ENCODE peak calls at places on chromosomes 3 and 15, in eight cellular contexts. L is RWPE1; X is SHP77; S is astrocyte of the spinal cord; A is IMR-90; C is LNCaP clone FGC; V is stimulated activated CD4-positive, alpha-beta T cell treated with anti-CD3 and anti-CD28 coated beads, Interleukin-15, amount 100 ng/mL, for 1 hour; F is G401. W is an unnamed sample.

GRCh38 chr3:25412269-25412668 is 15.8 kb upstream of the RARB start:
- DNase-seq in A (peak), C (peak), S (peak), X (no peak), L (no peak), V (no peak), F (no peak), W (no peak)

GRCh38 chr15:22786868-22787698 is 639 bp downstream of the NIPA1 start:
- DNase-seq in S (peak), A (no peak), V (no peak), C (no peak), X (peak), L (peak), F (peak), W (no peak)

GRCh38 chr3:156750191-156750873 is 75.8 kb upstream of the LEKR1 start:
- DNase-seq in A (peak), V (no peak), L (no peak), S (peak), X (no peak), C (no peak), F (no peak), W (no peak)

GRCh38 chr3:187507266-187507665 is 139.1 kb downstream of the RTP4 start:
- DNase-seq in F (no peak), A (no peak), C (peak), L (no peak), V (no peak), S (no peak), X (no peak), W (no peak)

GRCh38 chr15:56698268-56698667 is 35.0 kb downstream of the ZNF280D start:
- DNase-seq in X (no peak), V (no peak), L (no peak), A (no peak), C (no peak), S (no peak), F (no peak), W (no peak)

GRCh38 chr3:12758025-12758830 is 831 bp downstream of the TMEM40 start:
- DNase-seq in X (no peak), F (peak), V (no peak), A (peak), S (peak), L (peak), C (no peak), W (no peak)

GRCh38 chr15:80699981-80700380 is 4.9 kb downstream of the ABHD17C start:
- DNase-seq in V (no peak), S (peak), F (no peak), A (peak), X (no peak), C (no peak), L (no peak), W (no peak)

GRCh38 chr3:3189102-3189727 is 9.7 kb upstream of the CRBN start:
- DNase-seq in V (no peak), F (no peak), X (no peak), S (no peak), A (peak), C (peak), L (no peak), W (no peak)

GRCh38 chr3:99895106-99895705 is 77.5 kb downstream of the CMSS1 start:
- DNase-seq in C (no peak), X (no peak), S (no peak), A (peak), F (no peak), L (no peak), V (no peak), W (no peak)

GRCh38 chr15:67133738-67134576 is 68.6 kb downstream of the SMAD3 start:
- DNase-seq in V (peak), A (peak), F (no peak), L (no peak), X (no peak), C (no peak), S (peak), W (no peak)

GRCh38 chr15:86044981-86045380 is 34.7 kb upstream of the AGBL1 start:
- DNase-seq in V (no peak), L (no peak), S (no peak), X (no peak), A (no peak), C (no peak), F (no peak), W (no peak)

GRCh38 chr15:60006203-60006782 is 2.2 kb downstream of the FOXB1 start:
- DNase-seq in X (no peak), F (no peak), A (peak), V (peak), C (peak), L (peak), S (no peak), W (no peak)

GRCh38 chr3:20055020-20055775 is 15.0 kb downstream of the KAT2B start:
- DNase-seq in F (peak), S (no peak), A (no peak), C (no peak), L (no peak), X (no peak), V (no peak), W (no peak)

GRCh38 chr3:6222069-6222468 is 638.8 kb upstream of the GRM7 start:
- DNase-seq in S (no peak), C (no peak), F (no peak), X (no peak), V (no peak), A (no peak), L (no peak), W (no peak)

GRCh38 chr3:192892981-192893827 is 24.5 kb downstream of the MB21D2 start:
- DNase-seq in A (peak), L (peak), C (no peak), F (no peak), X (no peak), V (no peak), S (peak), W (peak)

GRCh38 chr3:170062769-170063168 is 25.0 kb downstream of the GPR160 start:
- DNase-seq in X (no peak), A (no peak), F (no peak), S (no peak), V (no peak), C (no peak), L (no peak), W (no peak)

GRCh38 chr3:38528457-38528856 is 32.3 kb downstream of the EXOG start:
- DNase-seq in V (no peak), X (no peak), A (no peak), S (no peak), F (no peak), C (no peak), L (no peak), W (no peak)

GRCh38 chr15:38670142-38671002 is 105.8 kb upstream of the RASGRP1 start:
- DNase-seq in F (no peak), X (no peak), V (peak), A (no peak), C (no peak), L (no peak), S (no peak), W (no peak)

GRCh38 chr3:2099779-2100191 is 1.1 kb downstream of the CNTN4 start:
- DNase-seq in L (no peak), V (no peak), F (peak), S (no peak), X (no peak), C (no peak), A (no peak), W (no peak)